ENCODE peak calls at places on chromosomes 7 and 10, in nine cellular contexts. V is stimulated activated CD4-positive, alpha-beta T cell treated with anti-CD3 and anti-CD28 coated beads, TNF-alpha, amount 100 ng/mL, for 1 hour; O is head of caudate nucleus; C is cerebellum; W is endothelial cell; P is activated CD4-positive, alpha-beta T cell treated with anti-CD3 and anti-CD28 coated beads for 48 hours; S is C1 segment of cervical spinal cord; Y is choroid plexus epithelial cell; B is CD8-positive, alpha-beta memory T cell. I is an unnamed sample.

GRCh38 chr10:121662945-121663917 is 65.0 kb upstream of the FGFR2 start:
- DNase-seq in S (peak; percentile 32), P (peak; percentile 30), O (peak; percentile 55), W (peak; percentile 72), C (no peak), V (no peak), Y (no peak), B (no peak), I (no peak)

GRCh38 chr10:133204226-133205015 is 25.6 kb upstream of the UTF1 start:
- DNase-seq in S (no peak), V (no peak), C (no peak), B (no peak), Y (no peak), P (no peak), W (no peak), O (no peak), I (no peak)

GRCh38 chr7:1662101-1662500 is 8.0 kb upstream of the ELFN1 start:
- DNase-seq in S (no peak), B (no peak), O (no peak), P (no peak), C (no peak), W (no peak), V (no peak), Y (no peak), I (no peak)

GRCh38 chr10:69180525-69181204 is 631 bp downstream of the SUPV3L1 start:
- DNase-seq in C (peak; percentile 3), Y (peak; percentile 32), O (peak; percentile 35), B (peak; percentile 46), S (no peak), V (no peak), P (peak; percentile 39), W (no peak), I (no peak)

GRCh38 chr10:70267161-70267933 is 16.5 kb downstream of the NPFFR1 start:
- DNase-seq in W (peak; percentile 30), B (no peak), O (no peak), S (no peak), V (no peak), Y (peak; percentile 87), C (no peak), P (peak; percentile 25), I (no peak)

GRCh38 chr10:1628757-1629156 is 108.6 kb downstream of the ADARB2 start:
- DNase-seq in P (no peak), V (no peak), O (no peak), S (no peak), Y (no peak), W (no peak), B (no peak), C (no peak), I (no peak)

GRCh38 chr10:97850446-97850845 is 803 bp downstream of the GOLGA7B start:
- DNase-seq in P (no peak), W (no peak), V (no peak), C (peak; percentile 56), S (no peak), Y (no peak), O (no peak), B (peak; percentile 22), I (no peak)

GRCh38 chr10:112958275-112958995 is 8.4 kb downstream of the TCF7L2 start:
- DNase-seq in P (no peak), V (no peak), B (no peak), S (no peak), C (no peak), Y (peak; percentile 95), O (no peak), W (no peak), I (no peak)

GRCh38 chr7:127035203-127035849 is 217.4 kb downstream of the GRM8 start:
- DNase-seq in C (no peak), Y (no peak), V (no peak), W (no peak), B (no peak), S (no peak), O (no peak), P (no peak), I (no peak)

GRCh38 chr7:43308913-43309789 is 196.7 kb downstream of the HECW1 start:
- DNase-seq in P (no peak), C (no peak), W (no peak), S (no peak), O (no peak), Y (no peak), B (no peak), V (no peak), I (no peak)

GRCh38 chr10:79435271-79436065 is 10.0 kb downstream of the ZCCHC24 start:
- DNase-seq in C (no peak), V (no peak), P (no peak), Y (peak; percentile 45), B (no peak), O (no peak), W (no peak), S (no peak), I (no peak)

GRCh38 chr10:127492607-127493250 is 56.4 kb upstream of the NPS start:
- DNase-seq in Y (peak; percentile 15), B (no peak), P (no peak), O (no peak), V (no peak), W (peak; percentile 25), S (no peak), C (no peak), I (no peak)

GRCh38 chr7:95322396-95322795 is 1.9 kb downstream of the PON1 start:
- DNase-seq in S (no peak), Y (peak; percentile 5), B (no peak), W (no peak), P (no peak), V (no peak), C (no peak), O (no peak), I (no peak)

GRCh38 chr7:95804090-95804489 is 31.7 kb downstream of the DYNC1I1 start:
- DNase-seq in S (no peak), V (no peak), P (no peak), C (no peak), W (no peak), Y (peak; percentile 4), O (no peak), B (no peak), I (no peak)

GRCh38 chr10:95260909-95261552 is 29.8 kb downstream of the PDLIM1 start:
- DNase-seq in S (no peak), W (no peak), O (no peak), Y (peak; percentile 51), C (no peak), V (no peak), P (no peak), B (no peak), I (no peak)